ENCODE peak calls at places on chromosomes 6 and 20, in four cellular contexts. X is right cardiac atrium, K is GM23248, N is neural progenitor cell. I is an unnamed sample. For H3K4me1, the result is how much of the 10 kb centered on the place peaks cover.

GRCh38 chr20:926646-927045 is 10.5 kb upstream of the ANGPT4 start:
- DNase-seq in X (peak), K (peak), N (no peak), I (no peak)

GRCh38 chr6:14783594-14783993 is 462.3 kb upstream of the JARID2 start:
- DNase-seq in X (no peak), K (no peak), N (no peak), I (no peak)

GRCh38 chr20:40470313-40471260 is 218.4 kb downstream of the MAFB start:
- DNase-seq in X (peak), K (no peak), N (no peak), I (no peak)

GRCh38 chr20:59164681-59165388 is 1.2 kb downstream of the ZNF831 start:
- DNase-seq in X (no peak), K (no peak), N (no peak), I (no peak)

GRCh38 chr6:49464691-49465090 is 1.5 kb downstream of the CENPQ start:
- DNase-seq in X (no peak), K (peak), N (no peak), I (no peak)

GRCh38 chr20:19903168-19903676 is 113.9 kb upstream of the NAA20 start:
- DNase-seq in X (peak), K (no peak), N (no peak), I (no peak)

GRCh38 chr6:108768792-108769524 is 79.3 kb upstream of the ARMC2 start:
- DNase-seq in X (no peak), K (no peak), N (no peak), I (no peak)

GRCh38 chr20:7723284-7723683 is 217.0 kb downstream of the HAO1 start:
- DNase-seq in X (no peak), K (peak), N (no peak), I (no peak)

GRCh38 chr6:35811699-35811995 is 6.5 kb downstream of the LHFPL5 start:
- DNase-seq in X (no peak), K (no peak), N (no peak), I (no peak)

GRCh38 chr6:42030585-42031506 is 19.5 kb upstream of the TAF8 start:
- DNase-seq in X (peak), K (no peak), N (peak), I (peak)

GRCh38 chr6:7431594-7432390 is 42.2 kb downstream of the RIOK1 start:
- DNase-seq in X (no peak), K (no peak), N (no peak), I (no peak)

GRCh38 chr20:21971436-21971835 is 266.0 kb downstream of the PAX1 start:
- DNase-seq in X (no peak), K (no peak), N (no peak), I (no peak)

GRCh38 chr20:9051508-9051907 is 17.4 kb upstream of the PLCB4 start:
- DNase-seq in X (no peak), K (peak), N (no peak), I (no peak)

GRCh38 chr6:31266721-31267360 is 5.1 kb downstream of the HLA-C start:
- DNase-seq in X (no peak), K (no peak), N (no peak), I (no peak)

GRCh38 chr6:129966125-129966524 is 52.3 kb upstream of the L3MBTL3 start:
- DNase-seq in X (no peak), K (no peak), N (no peak), I (no peak)

GRCh38 chr20:16308754-16309153 is 264.5 kb downstream of the KIF16B start:
- DNase-seq in X (no peak), K (no peak), N (no peak), I (no peak)

GRCh38 chr6:150250826-150251225 is 108.0 kb downstream of the PPP1R14C start:
- DNase-seq in X (no peak), K (peak), N (no peak), I (no peak)

GRCh38 chr6:109096198-109096597 is 891 bp downstream of the CEP57L1 start:
- DNase-seq in X (no peak), K (peak), N (no peak), I (no peak)

GRCh38 chr20:33677991-33678431 is 3.8 kb upstream of the NECAB3 start:
- DNase-seq in X (peak), K (no peak), N (no peak), I (peak)

GRCh38 chr6:72622094-72622540 is 253 bp downstream of the KCNQ5 start:
- DNase-seq in X (peak), K (peak), N (peak), I (peak)

GRCh38 chr20:3209946-3210317 is 634 bp downstream of the ITPA start:
- DNase-seq in X (no peak), K (peak), N (no peak), I (no peak)

GRCh38 chr20:36744764-36745191 is 1.1 kb downstream of the NDRG3 start:
- DNase-seq in X (peak), K (peak), N (peak), I (peak)

GRCh38 chr6:143564484-143565017 is 53.0 kb upstream of the FUCA2 start:
- DNase-seq in X (peak), K (no peak), N (no peak), I (no peak)

GRCh38 chr6:111411978-111412574 is 70.9 kb downstream of the REV3L start:
- DNase-seq in X (no peak), K (no peak), N (no peak), I (no peak)

GRCh38 chr6:107589934-107590333 is 100.0 kb downstream of the SOBP start:
- DNase-seq in X (no peak), K (no peak), N (no peak), I (no peak)

GRCh38 chr6:36911946-36912555 is 26.3 kb downstream of the C6orf89 start:
- DNase-seq in X (no peak), K (no peak), N (no peak), I (no peak)

GRCh38 chr6:154356118-154356517 is 485 bp downstream of the IPCEF1 start:
- DNase-seq in X (no peak), K (no peak), N (no peak), I (no peak)

GRCh38 chr20:7155282-7155681 is 387.8 kb downstream of the BMP2 start:
- DNase-seq in X (no peak), K (no peak), N (no peak), I (no peak)

GRCh38 chr6:82419859-82420258 is 56.2 kb downstream of the TPBG start:
- DNase-seq in X (no peak), K (peak), N (no peak), I (no peak)

GRCh38 chr20:57178582-57179112 is 87.8 kb downstream of the BMP7 start:
- DNase-seq in X (no peak), K (no peak), N (no peak), I (no peak)

GRCh38 chr20:33061626-33062025 is 7.9 kb downstream of the BPIFB3 start:
- DNase-seq in X (no peak), K (no peak), N (no peak), I (no peak)

GRCh38 chr20:43748274-43748673 is 21.5 kb upstream of the GTSF1L start:
- DNase-seq in X (no peak), K (peak), N (no peak), I (no peak)

GRCh38 chr6:134073156-134073555 is 20.7 kb upstream of the SLC2A12 start:
- DNase-seq in X (no peak), K (no peak), N (no peak), I (no peak)

GRCh38 chr20:23068283-23068682 is 17.8 kb downstream of the CD93 start:
- DNase-seq in X (no peak), K (no peak), N (no peak), I (no peak)

GRCh38 chr6:79133173-79133572 is 55.1 kb upstream of the PHIP start:
- DNase-seq in X (no peak), K (no peak), N (no peak), I (no peak)

GRCh38 chr6:44735631-44735963 is 348.1 kb downstream of the CDC5L start:
- DNase-seq in X (no peak), K (peak), N (no peak), I (no peak)

GRCh38 chr6:44739163-44739562 is 351.7 kb downstream of the CDC5L start:
- DNase-seq in X (no peak), K (no peak), N (peak), I (no peak)

GRCh38 chr6:44737349-44737748 is 349.8 kb downstream of the CDC5L start:
- DNase-seq in X (no peak), K (no peak), N (no peak), I (no peak)

GRCh38 chr6:44738652-44739141 is 351.2 kb downstream of the CDC5L start:
- DNase-seq in X (no peak), K (peak), N (peak), I (no peak)

GRCh38 chr6:44737829-44738528 is 350.5 kb downstream of the CDC5L start:
- DNase-seq in X (no peak), K (no peak), N (no peak), I (no peak)
- H3K4me1 ChIP-seq in X (under half), K (under half), N (under half), I (under half)

DNA sequence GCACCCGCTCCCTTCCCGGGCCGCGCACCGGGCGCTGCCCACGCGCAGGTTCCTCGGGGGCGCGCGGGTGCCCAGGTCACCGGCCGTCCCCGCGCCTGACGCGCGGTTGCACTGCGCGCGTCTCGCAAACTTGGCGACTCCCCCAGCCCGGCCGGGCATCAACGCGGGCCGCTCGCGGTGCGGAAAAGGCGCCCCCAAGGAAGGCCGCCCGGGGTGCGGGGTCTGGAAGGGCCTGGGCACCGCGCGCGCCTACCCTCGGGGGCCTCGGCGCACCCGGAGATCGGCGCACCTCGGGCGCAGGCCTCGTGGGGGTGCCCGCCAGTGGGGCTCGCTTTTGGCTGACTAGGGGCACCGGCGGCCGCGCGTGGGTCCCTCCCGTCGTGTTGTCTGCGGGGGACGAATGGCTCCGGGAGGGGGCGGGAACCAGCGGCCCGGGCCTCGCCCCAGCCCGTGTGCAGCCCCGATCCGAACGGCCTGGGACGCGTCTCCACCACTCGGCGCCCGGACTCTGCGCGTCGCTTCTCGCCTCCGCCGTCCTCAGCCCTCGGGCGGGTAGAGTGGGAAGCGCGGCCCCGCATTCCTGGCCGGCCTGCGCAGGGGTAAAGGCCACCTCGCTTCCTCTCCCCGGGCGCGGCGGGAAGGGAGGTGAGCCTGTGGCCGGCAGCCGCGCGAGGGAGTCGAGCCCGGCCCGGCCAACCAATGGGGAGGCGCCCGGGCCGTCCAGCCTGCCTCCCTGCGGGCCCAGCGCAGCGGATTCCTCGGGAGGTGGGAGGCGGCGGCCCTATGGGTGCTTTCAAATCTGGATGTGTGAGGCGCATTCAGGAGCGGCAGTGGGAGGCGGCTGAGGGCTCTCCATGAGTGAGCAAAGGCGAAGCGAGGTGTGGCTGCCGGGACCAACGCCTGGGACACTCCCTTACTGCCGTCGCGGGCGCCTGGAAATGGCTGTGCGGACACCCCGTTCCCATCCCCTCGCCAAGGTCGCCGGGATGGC is 927 bp upstream of the ZBTB46 start:
- DNase-seq in X (peak), K (peak), N (peak), I (no peak)
- H3K4me1 ChIP-seq in X (under half), K (under half), N (under half), I (under half)

GRCh38 chr6:140561701-140562100 is 1187.3 kb upstream of the CITED2 start:
- DNase-seq in X (no peak), K (no peak), N (no peak), I (no peak)

GRCh38 chr6:140572129-140572528 is 1197.7 kb upstream of the CITED2 start:
- DNase-seq in X (no peak), K (peak), N (no peak), I (no peak)

GRCh38 chr6:140571139-140571538 is 1196.7 kb upstream of the CITED2 start:
- DNase-seq in X (no peak), K (peak), N (no peak), I (no peak)

GRCh38 chr6:140567469-140567868 is 1193.0 kb upstream of the CITED2 start:
- DNase-seq in X (no peak), K (peak), N (peak), I (no peak)

DNA sequence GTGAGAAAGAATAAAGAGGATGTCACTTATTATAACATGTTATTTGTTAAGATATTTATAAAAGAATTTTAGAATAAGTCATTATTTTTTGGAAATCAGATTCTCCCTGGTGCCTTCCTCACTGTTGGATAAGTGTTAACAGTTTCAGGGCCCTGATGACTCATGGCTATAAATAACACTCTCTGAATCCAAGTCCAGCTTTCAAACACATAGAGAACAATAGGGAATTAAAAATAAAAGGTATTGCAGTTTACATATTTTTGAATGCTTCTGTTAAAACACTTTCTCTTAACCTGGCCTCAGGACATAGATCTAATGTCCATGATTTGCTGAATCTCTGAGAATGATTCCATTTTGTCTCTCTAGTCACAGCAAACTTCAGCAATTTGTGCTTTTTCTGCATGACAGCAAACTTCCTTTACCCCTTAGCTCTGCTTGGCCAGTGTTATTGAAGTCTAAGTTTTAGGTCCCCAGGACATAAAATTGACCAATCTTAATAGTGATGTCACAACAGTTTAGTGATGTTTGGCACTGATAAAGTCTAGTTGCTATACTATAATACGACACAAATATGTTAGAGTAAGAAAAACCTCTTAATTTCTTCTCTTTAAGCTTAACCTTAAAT is 1192.4 kb upstream of the CITED2 start:
- DNase-seq in X (no peak), K (peak), N (no peak), I (no peak)
- H3K4me1 ChIP-seq in X (under half), K (under half), N (under half), I (under half)

GRCh38 chr6:3742426-3743344 is 8.8 kb downstream of the PXDC1 start:
- DNase-seq in X (peak), K (peak), N (peak), I (peak)

GRCh38 chr6:3740551-3741476 is 10.7 kb downstream of the PXDC1 start:
- DNase-seq in X (no peak), K (no peak), N (no peak), I (peak)

GRCh38 chr6:3743541-3743940 is 8.0 kb downstream of the PXDC1 start:
- DNase-seq in X (no peak), K (no peak), N (no peak), I (peak)

GRCh38 chr6:3742076-3742425 is 9.5 kb downstream of the PXDC1 start:
- DNase-seq in X (no peak), K (no peak), N (no peak), I (no peak)

GRCh38 chr6:3741477-3741871 is 10.0 kb downstream of the PXDC1 start:
- DNase-seq in X (no peak), K (no peak), N (peak), I (peak)
- H3K4me1 ChIP-seq in X (under half), K (half or more), N (under half), I (under half)

I was measured in aorta.